ENCODE peak calls at places on chromosomes 7 and 10, in four cellular contexts. T is tibial artery, H is fibroblast of lung, X is HCT116. C is an unnamed sample.

GRCh38 chr7:73828107-73828803 is 2.5 kb upstream of the CLDN4 start:
- DNase-seq in T (no peak), H (peak; percentile 36), X (peak; percentile 90), C (no peak)

GRCh38 chr10:11682267-11682683 is 59.9 kb upstream of the ECHDC3 start:
- DNase-seq in T (no peak), H (no peak), X (no peak), C (no peak)

GRCh38 chr10:79406683-79407396 is 38.6 kb downstream of the ZCCHC24 start:
- DNase-seq in T (peak; percentile 62), H (no peak), X (no peak), C (no peak)

GRCh38 chr7:152411389-152411788 is 24.4 kb downstream of the KMT2C start:
- DNase-seq in T (no peak), H (no peak), X (no peak), C (no peak)

GRCh38 chr10:125159932-125160855 is at the start of gene CTBP2:
- DNase-seq in T (peak; percentile 85), H (peak; percentile 67), X (peak; percentile 44), C (no peak)

GRCh38 chr7:134679006-134679405 is 32.4 kb downstream of the BPGM start:
- DNase-seq in T (no peak), H (no peak), X (no peak), C (no peak)

GRCh38 chr10:73816917-73817729 is 5.7 kb upstream of the NDST2 start:
- DNase-seq in T (no peak), H (no peak), X (no peak), C (no peak)

GRCh38 chr7:155123413-155123812 is 53.3 kb downstream of the HTR5A start:
- DNase-seq in T (no peak), H (no peak), X (no peak), C (no peak)

GRCh38 chr10:88995156-88995876 is 4.7 kb downstream of the FAS start:
- DNase-seq in T (no peak), H (no peak), X (no peak), C (no peak)

GRCh38 chr7:80439894-80440811 is 71.7 kb downstream of the GNAT3 start:
- DNase-seq in T (no peak), H (peak; percentile 74), X (no peak), C (no peak)

GRCh38 chr10:101047961-101048892 is 13.6 kb upstream of the KAZALD1 start:
- DNase-seq in T (no peak), H (no peak), X (no peak), C (no peak)

GRCh38 chr7:108464743-108465142 is 8.5 kb upstream of the NRCAM start:
- DNase-seq in T (no peak), H (peak; percentile 45), X (no peak), C (no peak)

GRCh38 chr10:15262036-15262713 is 93.7 kb upstream of the NMT2 start:
- DNase-seq in T (no peak), H (peak; percentile 52), X (no peak), C (no peak)

GRCh38 chr7:100629117-100629711 is 12.1 kb downstream of the TFR2 start:
- DNase-seq in T (no peak), H (no peak), X (peak; percentile 28), C (no peak)

GRCh38 chr7:139873593-139874374 is 44.7 kb downstream of the TBXAS1 start:
- DNase-seq in T (no peak), H (no peak), X (no peak), C (no peak)

GRCh38 chr7:133936074-133936473 is 191.1 kb upstream of the LRGUK start:
- DNase-seq in T (no peak), H (peak; percentile 34), X (no peak), C (no peak)

GRCh38 chr7:341841-342638 is 52.1 kb downstream of the FOXL3 start:
- DNase-seq in T (no peak), H (no peak), X (no peak), C (no peak)

GRCh38 chr10:88342733-88343310 is 240.3 kb downstream of the RNLS start:
- DNase-seq in T (no peak), H (no peak), X (no peak), C (no peak)

GRCh38 chr10:44203535-44203934 is 181.4 kb downstream of the CXCL12 start:
- DNase-seq in T (no peak), H (no peak), X (no peak), C (no peak)

GRCh38 chr7:106731207-106731606 is 70.2 kb upstream of the CCDC71L start:
- DNase-seq in T (no peak), H (no peak), X (no peak), C (no peak)

GRCh38 chr7:140397784-140398750 is at the start of gene SLC37A3:
- DNase-seq in T (peak; percentile 90), H (peak; percentile 68), X (peak; percentile 49), C (peak; percentile 20)

GRCh38 chr7:90994601-90995000 is 269.6 kb upstream of the FZD1 start:
- DNase-seq in T (no peak), H (no peak), X (no peak), C (no peak)

GRCh38 chr7:65269150-65269856 is 104.4 kb upstream of the ZNF92 start:
- DNase-seq in T (no peak), H (peak; percentile 47), X (peak; percentile 75), C (peak; percentile 15)

GRCh38 chr7:43785425-43785824 is 26.9 kb downstream of the BLVRA start:
- DNase-seq in T (peak; percentile 32), H (peak; percentile 90), X (no peak), C (peak; percentile 60)

GRCh38 chr10:96298362-96298761 is 5.9 kb upstream of the DNTT start:
- DNase-seq in T (no peak), H (no peak), X (no peak), C (no peak)

GRCh38 chr7:1662767-1663166 is 7.3 kb upstream of the ELFN1 start:
- DNase-seq in T (no peak), H (no peak), X (no peak), C (no peak)

GRCh38 chr10:28410420-28411135 is 107.7 kb upstream of the MPP7 start:
- DNase-seq in T (no peak), H (no peak), X (no peak), C (no peak)

GRCh38 chr7:47252706-47253105 is 329.2 kb downstream of the TNS3 start:
- DNase-seq in T (no peak), H (no peak), X (no peak), C (no peak)

GRCh38 chr7:131255242-131255641 is 72.4 kb upstream of the MKLN1 start:
- DNase-seq in T (no peak), H (peak; percentile 24), X (peak; percentile 18), C (no peak)

GRCh38 chr10:50600286-50600685 is 23.5 kb downstream of the SGMS1 start:
- DNase-seq in T (no peak), H (no peak), X (no peak), C (no peak)

GRCh38 chr7:33669251-33669670 is 236.1 kb upstream of the BMPER start:
- DNase-seq in T (no peak), H (no peak), X (no peak), C (no peak)

GRCh38 chr10:29917311-29917710 is 142.1 kb downstream of the JCAD start:
- DNase-seq in T (no peak), H (no peak), X (no peak), C (no peak)

GRCh38 chr10:112448903-112449302 is 1.9 kb downstream of the VTI1A start:
- DNase-seq in T (no peak), H (no peak), X (no peak), C (no peak)

GRCh38 chr7:17646181-17646956 is 293.9 kb downstream of the SNX13 start:
- DNase-seq in T (no peak), H (peak; percentile 76), X (no peak), C (no peak)

GRCh38 chr10:57338823-57339558 is 928.7 kb downstream of the IPMK start:
- DNase-seq in T (no peak), H (peak; percentile 56), X (no peak), C (no peak)

GRCh38 chr7:44147026-44147881 is 6.1 kb upstream of the MYL7 start:
- DNase-seq in T (peak; percentile 61), H (peak; percentile 27), X (no peak), C (no peak)

GRCh38 chr7:112452102-112452888 is 2.0 kb downstream of the IFRD1 start:
- DNase-seq in T (peak; percentile 92), H (peak; percentile 55), X (no peak), C (no peak)

GRCh38 chr7:126589068-126589684 is 663.6 kb downstream of the GRM8 start:
- DNase-seq in T (no peak), H (no peak), X (no peak), C (no peak)

GRCh38 chr7:159160450-159160849 is 15.8 kb upstream of the VIPR2 start:
- DNase-seq in T (no peak), H (no peak), X (no peak), C (no peak)
- H3K27ac ChIP-seq in T (no peak overlapping the region), H (no peak overlapping the region), X (no peak overlapping the region), C (no peak overlapping the region)

DNA sequence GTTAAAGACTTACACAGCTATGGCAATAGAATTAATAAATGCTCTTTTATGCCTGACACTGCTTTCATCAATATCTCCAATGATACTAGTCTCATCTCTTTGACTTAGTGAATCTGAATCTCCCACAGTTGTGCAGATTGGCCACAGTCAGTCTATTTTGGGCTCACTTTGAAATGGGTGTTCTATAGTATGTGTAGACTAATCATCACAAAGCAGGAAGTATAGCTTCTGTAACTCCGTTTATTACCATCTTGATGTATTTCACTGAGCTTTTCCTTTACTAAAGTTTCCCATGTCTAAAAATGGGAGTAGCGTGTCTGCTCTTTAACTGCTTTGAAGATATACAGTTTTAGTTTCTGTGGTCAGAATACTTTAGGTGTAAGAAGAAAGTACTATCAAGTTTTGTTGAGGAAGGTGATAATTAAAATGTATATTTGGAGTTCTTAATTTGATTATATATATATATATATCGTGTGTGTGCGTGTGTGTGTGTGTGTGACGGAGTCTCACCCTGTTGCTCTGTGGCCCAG is 70.1 kb downstream of the ST7 start:
- DNase-seq in T (no peak), H (no peak), X (no peak), C (no peak)
- H3K4me3 ChIP-seq in T (peak overlapping the region; percentile 54), H (no peak overlapping the region), X (no peak overlapping the region), C (no peak overlapping the region)

GRCh38 chr7:69431626-69432025 is 166.6 kb upstream of the AUTS2 start:
- DNase-seq in T (no peak), H (no peak), X (no peak), C (no peak)

GRCh38 chr7:69428089-69428488 is 170.2 kb upstream of the AUTS2 start:
- DNase-seq in T (no peak), H (no peak), X (no peak), C (no peak)

GRCh38 chr7:69433086-69433485 is 165.2 kb upstream of the AUTS2 start:
- DNase-seq in T (no peak), H (no peak), X (no peak), C (no peak)

GRCh38 chr7:69429817-69430501 is 168.3 kb upstream of the AUTS2 start:
- DNase-seq in T (peak; percentile 79), H (peak; percentile 5), X (no peak), C (no peak)

GRCh38 chr7:69430502-69431145 is 167.7 kb upstream of the AUTS2 start:
- DNase-seq in T (no peak), H (no peak), X (no peak), C (no peak)
- H3K27ac ChIP-seq in T (no peak overlapping the region), H (no peak overlapping the region), X (no peak overlapping the region), C (no peak overlapping the region)

DNA sequence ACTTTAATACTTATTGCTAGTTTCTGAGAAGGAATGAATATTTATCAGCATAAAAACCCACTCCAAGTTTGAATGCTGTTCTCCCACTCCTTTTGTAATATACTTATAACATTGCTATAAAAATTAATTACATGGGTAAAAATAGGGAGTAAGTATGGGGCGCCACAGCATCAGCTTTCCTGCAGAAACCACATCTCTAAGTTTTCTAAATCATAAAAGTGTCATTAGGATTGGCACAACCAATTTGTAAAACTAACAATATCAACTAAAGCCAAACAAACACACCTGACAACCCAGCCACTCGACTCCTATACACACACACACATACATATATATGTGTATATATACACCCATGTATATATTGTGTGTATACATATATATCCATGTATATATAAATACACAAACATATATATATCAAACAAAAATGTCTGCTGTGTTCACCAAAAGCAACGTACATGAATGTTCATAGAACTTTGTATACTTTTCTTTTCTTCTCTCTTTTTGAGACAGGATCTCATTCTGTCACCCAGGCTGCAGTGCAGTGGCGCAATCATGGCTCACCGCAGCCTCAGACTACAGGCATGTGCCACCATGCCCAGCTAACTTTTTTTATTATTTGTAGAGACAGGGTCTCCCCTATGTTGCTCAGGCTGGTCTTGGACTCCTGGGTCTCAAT is 14.8 kb upstream of the LRRC17 start:
- DNase-seq in T (no peak), H (no peak), X (no peak), C (no peak)
- H3K4me3 ChIP-seq in T (no peak overlapping the region), H (no peak overlapping the region), X (no peak overlapping the region), C (no peak overlapping the region)

C was measured in AG04450.